ENCODE peak calls at places on chromosome 1, in seven cellular contexts. G is fibroblast of lung; J is activated naive CD4-positive, alpha-beta T cell treated with Interleukin-2 at 50 U/mL for 16 hours; O is GM13977; S is hypothalamus; V is uterus; H is activated T-cell treated with anti-CD3 and anti-CD28 coated beads for 4 hours. Q is an unnamed sample.

GRCh38 chr1:54867717-54868057 is 19.3 kb downstream of the DHCR24 start:
- DNase-seq in G (no peak), V (no peak), S (no peak), O (no peak), H (no peak), J (no peak), Q (no peak)

GRCh38 chr1:23745515-23745914 is 2.2 kb downstream of the ELOA start:
- DNase-seq in O (peak; percentile 81), G (peak; percentile 46), H (no peak), S (no peak), J (no peak), V (no peak), Q (no peak)

GRCh38 chr1:206744683-206745082 is 25.9 kb upstream of the IL19 start:
- DNase-seq in S (no peak), J (peak; percentile 35), O (no peak), G (no peak), H (no peak), V (no peak), Q (no peak)

GRCh38 chr1:192862271-192862670 is 53.4 kb downstream of the RGS2 start:
- DNase-seq in J (no peak), G (no peak), S (no peak), H (no peak), V (no peak), O (no peak), Q (no peak)

GRCh38 chr1:189847613-189848012 is 630.1 kb downstream of the BRINP3 start:
- DNase-seq in G (no peak), V (no peak), J (no peak), O (no peak), H (no peak), S (no peak), Q (no peak)

GRCh38 chr1:43493661-43494450 is 36.8 kb upstream of the PTPRF start:
- DNase-seq in O (no peak), V (no peak), J (no peak), H (no peak), G (no peak), S (no peak), Q (no peak)

GRCh38 chr1:43402055-43402865 is 12.6 kb downstream of the SZT2 start:
- DNase-seq in H (no peak), V (no peak), G (no peak), S (no peak), O (no peak), J (no peak), Q (no peak)

GRCh38 chr1:98468111-98468717 is 193.3 kb upstream of the SNX7 start:
- DNase-seq in S (no peak), G (peak; percentile 65), V (no peak), O (peak; percentile 1), H (no peak), J (no peak), Q (no peak)

GRCh38 chr1:69993787-69994186 is 211.6 kb downstream of the LRRC40 start:
- DNase-seq in O (no peak), V (no peak), S (no peak), J (no peak), G (no peak), H (no peak), Q (no peak)

GRCh38 chr1:1764876-1765478 is 13.3 kb downstream of the NADK start:
- DNase-seq in O (no peak), V (no peak), J (no peak), G (no peak), H (no peak), S (no peak), Q (no peak)

GRCh38 chr1:41496080-41497055 is 11.9 kb upstream of the EDN2 start:
- DNase-seq in S (no peak), O (peak; percentile 81), V (peak; percentile 95), H (no peak), G (peak; percentile 88), J (peak; percentile 60), Q (no peak)

GRCh38 chr1:50438945-50439344 is 15.7 kb upstream of the DMRTA2 start:
- DNase-seq in J (no peak), V (no peak), H (no peak), S (no peak), O (no peak), G (no peak), Q (no peak)

GRCh38 chr1:199549424-199549823 is 478.1 kb upstream of the NR5A2 start:
- DNase-seq in J (no peak), H (no peak), V (no peak), O (no peak), G (peak; percentile 50), S (no peak), Q (no peak)

GRCh38 chr1:31222176-31222575 is 17.5 kb downstream of the NKAIN1 start:
- DNase-seq in J (no peak), S (no peak), H (no peak), V (no peak), O (no peak), G (no peak), Q (no peak)

GRCh38 chr1:63319069-63320023 is 3.0 kb upstream of the FOXD3 start:
- DNase-seq in J (no peak), H (no peak), O (peak; percentile 37), V (no peak), G (no peak), S (no peak), Q (no peak)

GRCh38 chr1:92240034-92240433 is 22.3 kb downstream of the C1orf146 start:
- DNase-seq in J (no peak), V (no peak), O (no peak), G (no peak), S (no peak), H (no peak), Q (peak; percentile 35)

GRCh38 chr1:178724734-178725602 is at the start of gene RALGPS2:
- DNase-seq in S (peak; percentile 14), H (peak; percentile 43), O (peak; percentile 71), G (peak; percentile 74), V (peak; percentile 66), J (peak; percentile 49), Q (peak; percentile 81)

GRCh38 chr1:241857131-241857530 is 9.1 kb downstream of the EXO1 start:
- DNase-seq in J (no peak), V (no peak), O (peak; percentile 39), S (no peak), H (no peak), G (no peak), Q (no peak)

GRCh38 chr1:25194576-25195020 is 37.7 kb downstream of the SYF2 start:
- DNase-seq in J (no peak), O (no peak), V (no peak), G (peak; percentile 16), S (no peak), H (no peak), Q (no peak)